ENCODE peak calls at places on chromosomes 3 and 15, in five cellular contexts. C is ovary, Q is Peyer's patch, U is lower leg skin, H is adrenal gland. I is an unnamed sample.

GRCh38 chr3:184679056-184679502 is 32.8 kb downstream of the MAGEF1 start:
- DNase-seq in C (peak), Q (no peak), U (no peak), H (no peak), I (no peak)

GRCh38 chr15:78853500-78853899 is 19.2 kb upstream of the MORF4L1 start:
- DNase-seq in C (no peak), Q (no peak), U (no peak), H (no peak), I (no peak)

GRCh38 chr3:130626021-130626420 is 109.0 kb downstream of the COL6A6 start:
- DNase-seq in C (no peak), Q (no peak), U (no peak), H (peak), I (no peak)

GRCh38 chr3:152574461-152575079 is 260.4 kb upstream of the P2RY1 start:
- DNase-seq in C (peak), Q (no peak), U (peak), H (peak), I (peak)

GRCh38 chr15:63763476-63764123 is 70.1 kb downstream of the HERC1 start:
- DNase-seq in C (no peak), Q (no peak), U (no peak), H (no peak), I (no peak)

GRCh38 chr3:144466114-144466513 is 494.5 kb downstream of the DIPK2A start:
- DNase-seq in C (no peak), Q (no peak), U (no peak), H (no peak), I (no peak)

GRCh38 chr15:53196235-53196634 is 406.1 kb upstream of the ONECUT1 start:
- DNase-seq in C (no peak), Q (no peak), U (no peak), H (no peak), I (no peak)

GRCh38 chr3:30135190-30135589 is 471.2 kb upstream of the TGFBR2 start:
- DNase-seq in C (no peak), Q (no peak), U (no peak), H (no peak), I (no peak)

GRCh38 chr3:6287063-6287462 is 573.9 kb upstream of the GRM7 start:
- DNase-seq in C (no peak), Q (no peak), U (no peak), H (no peak), I (no peak)

GRCh38 chr15:58498821-58499580 is 67.2 kb downstream of the LIPC start:
- DNase-seq in C (no peak), Q (no peak), U (peak), H (no peak), I (no peak)

GRCh38 chr15:67386947-67387346 is 132.4 kb downstream of the IQCH start:
- DNase-seq in C (no peak), Q (no peak), U (no peak), H (no peak), I (no peak)

GRCh38 chr15:95973566-95974256 is 356.8 kb upstream of the NR2F2 start:
- DNase-seq in C (no peak), Q (no peak), U (no peak), H (no peak), I (no peak)

GRCh38 chr3:61997112-61997511 is 376.2 kb downstream of the FEZF2 start:
- DNase-seq in C (no peak), Q (no peak), U (no peak), H (no peak), I (no peak)

GRCh38 chr3:70823622-70824021 is 511.2 kb upstream of the MDFIC2 start:
- DNase-seq in C (no peak), Q (no peak), U (no peak), H (no peak), I (no peak)

GRCh38 chr3:184505053-184505452 is 56.5 kb upstream of the EPHB3 start:
- DNase-seq in C (no peak), Q (no peak), U (no peak), H (no peak), I (no peak)

GRCh38 chr3:124097362-124098120 is 105.6 kb upstream of the ROPN1 start:
- DNase-seq in C (no peak), Q (no peak), U (no peak), H (no peak), I (no peak)

GRCh38 chr15:41281236-41281635 is 50.2 kb downstream of the CHP1 start:
- DNase-seq in C (no peak), Q (no peak), U (no peak), H (peak), I (no peak)

GRCh38 chr3:69696365-69696764 is 42.9 kb upstream of the MITF start:
- DNase-seq in C (no peak), Q (no peak), U (no peak), H (no peak), I (no peak)

GRCh38 chr3:194826594-194826993 is 140.9 kb downstream of the FAM43A start:
- DNase-seq in C (no peak), Q (no peak), U (no peak), H (no peak), I (no peak)

GRCh38 chr3:94561094-94561493 is 498.2 kb downstream of the NSUN3 start:
- DNase-seq in C (no peak), Q (no peak), U (no peak), H (no peak), I (no peak)

GRCh38 chr3:4670352-4670751 is 177.2 kb downstream of the ITPR1 start:
- DNase-seq in C (no peak), Q (no peak), U (no peak), H (no peak), I (no peak)

GRCh38 chr15:98311566-98312188 is 336.7 kb upstream of the IGF1R start:
- DNase-seq in C (peak), Q (peak), U (peak), H (peak), I (peak)

GRCh38 chr3:86978111-86978528 is 12.8 kb downstream of the VGLL3 start:
- DNase-seq in C (no peak), Q (no peak), U (peak), H (no peak), I (no peak)

GRCh38 chr3:185699927-185700326 is 113.8 kb downstream of the SENP2 start:
- DNase-seq in C (no peak), Q (no peak), U (no peak), H (no peak), I (no peak)

GRCh38 chr15:45551691-45552090 is 29.1 kb upstream of the SLC30A4 start:
- DNase-seq in C (no peak), Q (no peak), U (no peak), H (no peak), I (no peak)

GRCh38 chr15:78067328-78068241 is 9.9 kb downstream of the TBC1D2B start:
- DNase-seq in C (no peak), Q (no peak), U (no peak), H (peak), I (peak)

GRCh38 chr3:136728918-136729317 is 23.3 kb downstream of the STAG1 start:
- DNase-seq in C (no peak), Q (no peak), U (no peak), H (peak), I (no peak)

GRCh38 chr3:13142552-13143380 is 69.5 kb upstream of the IQSEC1 start:
- DNase-seq in C (no peak), Q (peak), U (no peak), H (no peak), I (no peak)

GRCh38 chr3:49648354-49649057 is 25.6 kb upstream of the APEH start:
- DNase-seq in C (no peak), Q (no peak), U (no peak), H (no peak), I (no peak)

GRCh38 chr15:48370460-48370859 is 39.2 kb downstream of the DUT start:
- DNase-seq in C (no peak), Q (no peak), U (no peak), H (no peak), I (no peak)

GRCh38 chr3:73073091-73073707 is 11.7 kb downstream of the EBLN2 start:
- DNase-seq in C (no peak), Q (no peak), U (no peak), H (no peak), I (no peak)

GRCh38 chr3:63918321-63918720 is 6.1 kb upstream of the SCAANT1 start:
- DNase-seq in C (no peak), Q (no peak), U (no peak), H (no peak), I (no peak)

GRCh38 chr3:147758786-147759185 is 349.6 kb downstream of the ZIC1 start:
- DNase-seq in C (no peak), Q (no peak), U (no peak), H (no peak), I (no peak)

GRCh38 chr3:95926904-95927501 is 887.4 kb upstream of the EPHA6 start:
- DNase-seq in C (no peak), Q (no peak), U (no peak), H (no peak), I (no peak)

GRCh38 chr3:19931767-19932188 is 2.2 kb downstream of the EFHB start:
- DNase-seq in C (no peak), Q (no peak), U (no peak), H (no peak), I (no peak)

GRCh38 chr3:47008258-47008671 is 28.8 kb downstream of the NBEAL2 start:
- DNase-seq in C (peak), Q (peak), U (peak), H (no peak), I (no peak)

GRCh38 chr3:47010050-47010712 is 30.7 kb downstream of the NBEAL2 start:
- DNase-seq in C (no peak), Q (peak), U (no peak), H (no peak), I (no peak)

GRCh38 chr3:47008851-47009224 is 29.4 kb downstream of the NBEAL2 start:
- DNase-seq in C (no peak), Q (no peak), U (peak), H (no peak), I (no peak)

GRCh38 chr3:47010910-47011309 is 31.4 kb downstream of the NBEAL2 start:
- DNase-seq in C (peak), Q (no peak), U (no peak), H (no peak), I (no peak)

GRCh38 chr3:47009225-47010049 is 30.0 kb downstream of the NBEAL2 start:
- DNase-seq in C (peak), Q (peak), U (peak), H (peak), I (peak)
- H3K4me3 ChIP-seq in C (peak), Q (peak), U (peak), H (peak), I (peak)

DNA sequence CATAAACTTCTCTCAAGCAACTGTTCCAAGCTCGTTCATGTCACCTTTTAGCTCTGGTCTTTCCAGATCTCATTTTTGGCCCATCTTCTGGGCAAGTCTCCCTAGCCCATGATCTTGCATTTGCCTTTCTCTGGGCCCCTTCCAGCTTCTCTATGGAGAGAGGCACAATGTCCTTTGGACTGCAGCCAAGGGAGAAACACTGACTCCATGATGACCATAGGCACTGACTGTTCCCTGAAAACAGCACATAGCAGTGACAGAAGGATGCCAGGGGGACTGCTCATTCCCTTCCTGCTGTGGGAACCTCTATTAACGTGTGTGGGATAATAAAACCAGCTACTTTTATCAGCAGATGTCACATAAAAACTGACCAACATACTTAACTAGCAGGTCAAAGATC is 60.3 kb downstream of the STRIT1 start:
- DNase-seq in C (peak), Q (no peak), U (peak), H (peak), I (peak)
- TF ChIP-seq POLR2A in C (no peak), Q (no peak), U (no peak), H (no peak), I (no peak)

GRCh38 chr3:43012189-43012588 is 33.1 kb downstream of the GASK1A start:
- DNase-seq in C (no peak), Q (no peak), U (no peak), H (no peak), I (no peak)
- H3K4me3 ChIP-seq in C (no peak), Q (no peak), U (no peak), H (no peak), I (no peak)

DNA sequence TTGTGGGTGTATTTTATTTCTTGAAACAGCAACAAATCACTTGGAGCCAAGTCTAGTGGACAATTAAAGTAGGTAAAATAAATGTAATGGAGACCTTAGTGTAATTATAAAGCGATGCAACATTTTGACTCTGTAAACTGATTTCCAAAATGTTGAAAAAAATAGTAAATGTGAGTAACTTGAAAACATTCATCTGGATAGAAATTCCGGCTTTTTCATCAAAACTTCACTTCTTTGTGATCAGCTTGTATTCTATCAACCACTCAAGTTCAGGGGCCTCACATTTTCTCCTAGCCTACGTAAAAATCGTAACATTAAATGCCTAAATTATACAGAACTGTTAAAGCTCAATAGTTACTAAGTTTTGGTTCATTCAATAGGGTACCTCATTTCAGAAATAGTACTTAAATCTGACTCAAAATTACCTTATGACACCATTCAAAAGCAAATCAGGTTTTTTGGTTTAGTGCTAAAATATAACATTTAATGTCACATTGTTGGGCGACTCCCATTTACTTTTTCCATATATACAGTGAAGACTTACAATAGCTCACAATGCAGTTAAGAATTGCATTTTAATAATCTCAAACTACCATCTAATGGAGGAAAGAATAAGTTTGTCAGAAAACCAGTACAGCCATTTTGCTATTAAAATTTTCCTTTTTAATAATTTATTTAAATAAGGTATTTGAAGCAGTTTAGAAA is 12.7 kb downstream of the CCNL1 start:
- DNase-seq in C (no peak), Q (no peak), U (no peak), H (no peak), I (no peak)
- TF ChIP-seq POLR2A in C (no peak), Q (no peak), U (no peak), H (no peak), I (no peak)